ENCODE peak calls at places on chromosome 15, in seven cellular contexts. H, Z, M, R, B, F and A are unnamed samples.

GRCh38 chr15:80480909-80481308 is 76.7 kb downstream of the ARNT2 start:
- DNase-seq in H (no peak), Z (peak; percentile 97), M (peak; percentile 79), R (peak; percentile 20), B (no peak), F (peak; percentile 44), A (no peak)

GRCh38 chr15:80182611-80183210 is 29.9 kb downstream of the FAH start:
- DNase-seq in H (no peak), Z (peak; percentile 85), M (no peak), R (no peak), B (no peak), F (no peak), A (no peak)

GRCh38 chr15:99474981-99475753 is 90.6 kb upstream of the MEF2A start:
- DNase-seq in H (no peak), Z (no peak), M (no peak), R (no peak), B (no peak), F (no peak), A (no peak)

GRCh38 chr15:98943609-98944111 is 63.9 kb downstream of the PGPEP1L start:
- DNase-seq in H (no peak), Z (peak; percentile 22), M (no peak), R (no peak), B (no peak), F (no peak), A (no peak)

GRCh38 chr15:89068325-89068784 is 19.9 kb upstream of the ABHD2 start:
- DNase-seq in H (no peak), Z (peak; percentile 92), M (peak; percentile 60), R (no peak), B (peak; percentile 53), F (no peak), A (peak; percentile 78)

GRCh38 chr15:47870956-47871625 is 153.8 kb downstream of the SEMA6D start:
- DNase-seq in H (no peak), Z (peak; percentile 52), M (peak; percentile 51), R (no peak), B (no peak), F (no peak), A (no peak)

GRCh38 chr15:57298204-57298603 is 78.1 kb upstream of the CGNL1 start:
- DNase-seq in H (no peak), Z (no peak), M (no peak), R (no peak), B (no peak), F (no peak), A (no peak)

GRCh38 chr15:72195101-72195511 is 2.5 kb downstream of the GRAMD2A start:
- DNase-seq in H (no peak), Z (no peak), M (peak; percentile 86), R (no peak), B (no peak), F (no peak), A (no peak)

GRCh38 chr15:23073890-23074631 is 34.7 kb upstream of the TUBGCP5 start:
- DNase-seq in H (no peak), Z (no peak), M (no peak), R (no peak), B (no peak), F (no peak), A (no peak)

GRCh38 chr15:72237286-72238224 is 6.6 kb upstream of the PKM start:
- DNase-seq in H (peak; percentile 89), Z (peak; percentile 97), M (peak; percentile 94), R (peak; percentile 76), B (peak; percentile 44), F (peak; percentile 84), A (peak; percentile 88)

GRCh38 chr15:101001056-101001455 is 81.9 kb downstream of the LRRK1 start:
- DNase-seq in H (no peak), Z (no peak), M (no peak), R (no peak), B (no peak), F (no peak), A (no peak)

GRCh38 chr15:94306700-94307650 is 75.6 kb downstream of the MCTP2 start:
- DNase-seq in H (no peak), Z (no peak), M (peak; percentile 81), R (no peak), B (peak; percentile 67), F (no peak), A (no peak)

GRCh38 chr15:55846108-55846707 is 103.3 kb upstream of the PRTG start:
- DNase-seq in H (no peak), Z (peak; percentile 88), M (peak; percentile 60), R (peak; percentile 72), B (peak; percentile 64), F (peak; percentile 46), A (peak; percentile 12)

GRCh38 chr15:63718590-63719035 is 115.1 kb downstream of the HERC1 start:
- DNase-seq in H (no peak), Z (peak; percentile 46), M (peak; percentile 89), R (no peak), B (no peak), F (no peak), A (peak; percentile 14)

GRCh38 chr15:84817461-84818081 is 415 bp downstream of the ALPK3 start:
- DNase-seq in H (no peak), Z (peak; percentile 47), M (no peak), R (no peak), B (no peak), F (peak; percentile 65), A (no peak)

GRCh38 chr15:95365615-95366107 is 964.8 kb upstream of the NR2F2 start:
- DNase-seq in H (no peak), Z (peak; percentile 77), M (no peak), R (no peak), B (no peak), F (no peak), A (no peak)

GRCh38 chr15:85755471-85755870 is 39.3 kb downstream of the KLHL25 start:
- DNase-seq in H (no peak), Z (no peak), M (no peak), R (no peak), B (no peak), F (peak; percentile 21), A (no peak)

GRCh38 chr15:68113751-68114150 is 59.6 kb downstream of the PIAS1 start:
- DNase-seq in H (no peak), Z (no peak), M (no peak), R (no peak), B (no peak), F (no peak), A (no peak)

GRCh38 chr15:59283717-59284336 is 77.2 kb downstream of the LDHAL6B start:
- DNase-seq in H (no peak), Z (no peak), M (peak; percentile 97), R (peak; percentile 87), B (no peak), F (no peak), A (peak; percentile 90)

GRCh38 chr15:94185547-94186236 is 45.7 kb upstream of the MCTP2 start:
- DNase-seq in H (no peak), Z (no peak), M (no peak), R (no peak), B (no peak), F (no peak), A (no peak)

GRCh38 chr15:76996526-76997401 is 1.8 kb downstream of the PSTPIP1 start:
- DNase-seq in H (no peak), Z (peak; percentile 57), M (peak; percentile 33), R (no peak), B (no peak), F (no peak), A (no peak)

GRCh38 chr15:92599394-92599970 is 56.1 kb downstream of the FAM174B start:
- DNase-seq in H (no peak), Z (peak; percentile 87), M (no peak), R (no peak), B (no peak), F (no peak), A (no peak)

GRCh38 chr15:56805466-56806146 is 72.3 kb upstream of the ZNF280D start:
- DNase-seq in H (no peak), Z (peak; percentile 91), M (peak; percentile 86), R (no peak), B (no peak), F (no peak), A (peak; percentile 49)

GRCh38 chr15:60844431-60845174 is 365.7 kb upstream of the ICE2 start:
- DNase-seq in H (no peak), Z (no peak), M (no peak), R (no peak), B (no peak), F (no peak), A (no peak)